ENCODE peak calls at places on chromosomes 13 and 19, in four cellular contexts. I is A549, R is ovary, H is Peyer's patch. D is an unnamed sample. For H3K9me3, the result is how much of the 10 kb centered on the place peaks cover.

GRCh38 chr19:42178791-42179500 is 38.5 kb downstream of the DEDD2 start:
- DNase-seq in I (peak), R (no peak), H (no peak), D (no peak)

GRCh38 chr19:55258476-55258827 is 365 bp downstream of the PPP6R1 start:
- DNase-seq in I (no peak), R (no peak), H (peak), D (no peak)

GRCh38 chr19:46491975-46492682 is 3.5 kb downstream of the PNMA8B start:
- DNase-seq in I (no peak), R (no peak), H (no peak), D (no peak)

GRCh38 chr13:41505209-41505835 is 48.0 kb downstream of the RGCC start:
- DNase-seq in I (no peak), R (no peak), H (no peak), D (no peak)

GRCh38 chr19:55173717-55174409 is 6.2 kb downstream of the SYT5 start:
- DNase-seq in I (peak), R (peak), H (no peak), D (no peak)

GRCh38 chr13:74550039-74550438 is 415.8 kb upstream of the KLF12 start:
- DNase-seq in I (no peak), R (no peak), H (no peak), D (no peak)

GRCh38 chr19:58439576-58440554 is at the start of gene ZNF132:
- DNase-seq in I (peak), R (peak), H (peak), D (peak)

GRCh38 chr13:67314405-67314804 is 84.3 kb upstream of the PCDH9 start:
- DNase-seq in I (no peak), R (no peak), H (no peak), D (no peak)

GRCh38 chr13:98187862-98188261 is 10.8 kb upstream of the RNF113B start:
- DNase-seq in I (no peak), R (no peak), H (no peak), D (no peak)

GRCh38 chr19:33815410-33816340 is 19.0 kb downstream of the KCTD15 start:
- DNase-seq in I (no peak), R (no peak), H (no peak), D (no peak)

GRCh38 chr19:19746286-19747213 is 13.6 kb upstream of the ZNF14 start:
- DNase-seq in I (no peak), R (no peak), H (no peak), D (no peak)

GRCh38 chr19:19745496-19746285 is 12.8 kb upstream of the ZNF14 start:
- DNase-seq in I (no peak), R (no peak), H (no peak), D (no peak)

GRCh38 chr19:19742773-19743172 is 9.9 kb upstream of the ZNF14 start:
- DNase-seq in I (no peak), R (no peak), H (no peak), D (no peak)

GRCh38 chr19:19743176-19743575 is 10.3 kb upstream of the ZNF14 start:
- DNase-seq in I (no peak), R (no peak), H (no peak), D (no peak)

GRCh38 chr19:19744641-19745040 is 11.7 kb upstream of the ZNF14 start:
- DNase-seq in I (no peak), R (no peak), H (no peak), D (no peak)
- TF ChIP-seq CTCF in I (no peak), R (no peak), H (no peak), D (no peak)

GRCh38 chr19:23597661-23598060 is 89.4 kb downstream of the ZNF675 start:
- DNase-seq in I (no peak), R (no peak), H (no peak), D (no peak)

GRCh38 chr19:23596872-23597271 is 90.1 kb downstream of the ZNF675 start:
- DNase-seq in I (no peak), R (no peak), H (no peak), D (no peak)
- H3K9me3 ChIP-seq in I (under half), R (under half), H (under half), D (under half)

GRCh38 chr19:45144431-45145269 is 16.1 kb downstream of the NKPD1 start:
- DNase-seq in I (no peak), R (no peak), H (no peak), D (no peak)
- TF ChIP-seq POLR2A in I (no peak), R (no peak), H (no peak), D (no peak)

GRCh38 chr13:76778906-76779305 is 107.3 kb downstream of the KCTD12 start:
- DNase-seq in I (no peak), R (no peak), H (no peak), D (no peak)
- TF ChIP-seq CTCF in I (no peak), R (no peak), H (no peak), D (no peak)

DNA sequence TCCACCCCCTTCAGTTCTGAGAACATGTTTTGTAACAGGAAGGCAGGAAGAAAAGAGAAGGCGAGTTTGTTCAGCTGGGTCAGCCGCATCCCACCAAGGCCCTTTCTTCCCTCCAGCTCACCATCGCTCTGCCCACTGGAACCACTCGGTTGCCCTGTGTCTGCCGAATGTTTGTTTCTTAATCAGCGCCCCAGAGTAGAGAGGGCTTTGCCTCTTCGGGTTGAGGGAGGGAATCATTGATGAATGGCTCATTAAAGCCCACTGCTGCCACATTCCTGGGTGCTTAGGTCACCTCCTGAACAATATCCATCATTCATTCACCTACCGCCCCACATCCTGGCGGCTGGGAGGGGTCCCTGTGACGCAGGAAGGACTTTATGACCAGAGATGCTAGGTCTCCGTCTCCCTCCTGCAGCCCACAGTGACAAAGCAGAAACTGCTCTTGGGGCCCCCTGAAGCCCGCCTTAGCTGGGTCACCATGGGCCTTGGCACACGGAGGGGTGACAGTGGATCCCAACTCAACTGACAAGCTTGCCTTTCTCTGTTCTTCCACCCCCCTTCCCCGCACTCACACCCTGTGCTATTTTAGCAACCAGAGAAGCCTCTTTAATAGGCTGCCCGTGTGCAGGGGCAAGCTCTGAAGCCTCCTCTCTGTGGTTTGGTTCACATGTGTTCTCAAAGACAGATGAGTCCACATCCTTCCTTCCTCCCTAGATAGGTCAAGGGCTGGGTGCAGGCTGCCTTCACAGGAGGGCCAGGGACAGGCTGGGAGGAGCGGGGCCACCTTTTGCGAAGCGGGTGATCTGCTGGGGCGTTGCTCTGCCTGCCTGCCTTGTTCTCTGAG is 46.2 kb downstream of the ACTN4 start:
- DNase-seq in I (peak), R (no peak), H (peak), D (no peak)
- H3K9me3 ChIP-seq in I (under half), R (under half), H (under half), D (under half)

D was measured in esophagus squamous epithelium.